ENCODE peak calls at places on chromosome 15, in four cellular contexts. M, S, N and V are unnamed samples.

GRCh38 chr15:53978248-53978906 is at the start of gene UNC13C:
- DNase-seq in M (peak), S (peak), N (no peak), V (no peak)

GRCh38 chr15:62618432-62618831 is 424.1 kb upstream of the TPM1 start:
- DNase-seq in M (no peak), S (no peak), N (no peak), V (no peak)

GRCh38 chr15:65034719-65035118 is 5.3 kb upstream of the MTFMT start:
- DNase-seq in M (no peak), S (no peak), N (no peak), V (no peak)

GRCh38 chr15:70095387-70096214 is 2.1 kb downstream of the TLE3 start:
- DNase-seq in M (no peak), S (no peak), N (peak), V (no peak)

GRCh38 chr15:58065445-58066041 is at the start of gene ALDH1A2:
- DNase-seq in M (no peak), S (peak), N (no peak), V (no peak)

GRCh38 chr15:28786521-28786920 is 61.9 kb downstream of the GOLGA6L7 start:
- DNase-seq in M (no peak), S (no peak), N (no peak), V (no peak)

GRCh38 chr15:89627256-89627970 is 27.9 kb downstream of the KIF7 start:
- DNase-seq in M (no peak), S (no peak), N (no peak), V (no peak)

GRCh38 chr15:75650908-75651809 is 3.4 kb downstream of the SNX33 start:
- DNase-seq in M (peak), S (no peak), N (no peak), V (no peak)

GRCh38 chr15:47968593-47968992 is 152.2 kb upstream of the SLC24A5 start:
- DNase-seq in M (no peak), S (no peak), N (no peak), V (no peak)

GRCh38 chr15:58597943-58598828 is 151.3 kb downstream of the ADAM10 start:
- DNase-seq in M (no peak), S (no peak), N (no peak), V (no peak)

GRCh38 chr15:84834969-84835368 is 17.8 kb downstream of the ALPK3 start:
- DNase-seq in M (no peak), S (peak), N (no peak), V (no peak)

GRCh38 chr15:60370804-60371700 is 26.7 kb downstream of the ANXA2 start:
- DNase-seq in M (peak), S (peak), N (no peak), V (peak)

GRCh38 chr15:90184119-90184785 is 16.9 kb upstream of the SEMA4B start:
- DNase-seq in M (peak), S (peak), N (no peak), V (peak)

GRCh38 chr15:69888406-69888805 is 209.3 kb downstream of the TLE3 start:
- DNase-seq in M (no peak), S (no peak), N (no peak), V (no peak)

GRCh38 chr15:31227954-31228542 is 98.6 kb upstream of the KLF13 start:
- DNase-seq in M (no peak), S (no peak), N (no peak), V (no peak)

GRCh38 chr15:63221346-63221745 is 31.9 kb downstream of the RAB8B start:
- DNase-seq in M (no peak), S (peak), N (no peak), V (no peak)

GRCh38 chr15:70236306-70237103 is 138.8 kb upstream of the TLE3 start:
- DNase-seq in M (no peak), S (no peak), N (no peak), V (no peak)

GRCh38 chr15:41661529-41662225 is 1.5 kb downstream of the MGA start:
- DNase-seq in M (peak), S (peak), N (peak), V (peak)

GRCh38 chr15:59687831-59688230 is 1.3 kb downstream of the BNIP2 start:
- DNase-seq in M (peak), S (no peak), N (peak), V (no peak)

GRCh38 chr15:58532126-58532525 is 100.3 kb downstream of the LIPC start:
- DNase-seq in M (no peak), S (no peak), N (no peak), V (no peak)

DNA sequence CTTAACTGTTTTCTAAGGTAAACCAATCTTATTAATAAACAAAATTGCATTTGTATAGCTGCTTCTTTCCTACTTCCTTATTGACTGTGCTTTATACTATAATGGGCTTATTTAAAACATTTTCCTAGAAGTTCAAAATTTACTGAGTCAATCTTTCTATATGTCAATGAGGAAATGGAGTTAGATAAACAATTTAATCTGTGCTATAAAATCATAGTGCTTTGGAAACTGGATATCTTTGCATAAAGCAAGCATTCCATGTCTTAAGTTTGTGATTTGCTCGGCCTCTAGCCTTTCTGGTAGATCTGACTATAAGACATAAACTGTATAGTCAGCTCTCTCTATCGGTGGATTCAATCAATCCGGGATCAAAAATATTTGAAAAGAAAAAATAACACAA is 99.6 kb downstream of the NEDD4 start:
- DNase-seq in M (no peak), S (no peak), N (no peak), V (no peak)
- H3K4me3 ChIP-seq in M (no peak), S (peak), N (no peak), V (no peak)

DNA sequence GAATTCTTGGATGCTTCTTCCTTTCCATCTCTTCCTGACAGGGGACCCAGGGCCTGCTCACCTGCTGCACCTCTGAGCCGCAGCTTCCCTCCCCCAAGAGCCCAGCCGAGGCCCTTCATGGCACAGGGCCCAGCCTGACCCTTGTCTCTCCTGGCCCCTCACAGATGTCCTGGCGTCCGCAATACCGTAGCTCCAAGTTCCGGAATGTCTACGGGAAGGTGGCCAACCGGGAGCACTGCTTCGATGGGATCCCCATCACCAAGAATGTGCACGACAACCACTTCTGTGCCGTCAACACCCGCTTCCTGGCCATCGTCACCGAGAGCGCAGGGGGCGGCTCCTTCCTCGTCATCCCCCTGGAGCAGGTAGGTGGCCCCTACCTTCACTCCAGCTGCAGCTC is 66.2 kb downstream of the CORO2B start:
- DNase-seq in M (no peak), S (no peak), N (no peak), V (no peak)
- H3K4me3 ChIP-seq in M (no peak), S (no peak), N (no peak), V (no peak)

DNA sequence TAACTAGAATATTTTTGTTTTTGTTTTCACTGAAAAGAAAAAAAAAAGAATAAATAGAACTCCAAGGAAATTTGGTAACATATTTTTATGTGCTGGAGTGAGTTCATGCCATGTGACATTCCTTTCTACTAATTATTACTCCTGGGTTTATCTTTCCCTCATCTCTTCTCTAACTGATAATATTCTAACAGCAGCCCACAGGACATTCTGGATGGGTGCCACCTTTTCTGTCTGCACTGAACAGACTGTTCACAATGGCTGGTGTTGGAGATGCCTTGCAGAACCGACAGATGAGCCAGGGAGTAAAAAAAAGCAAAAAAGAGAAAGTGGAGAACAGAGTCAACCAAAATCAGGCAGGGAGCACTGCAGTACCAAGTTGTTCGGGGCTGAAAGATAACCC is 151.3 kb downstream of the OR4M2 start:
- DNase-seq in M (no peak), S (no peak), N (no peak), V (no peak)
- H3K4me3 ChIP-seq in M (no peak), S (no peak), N (no peak), V (no peak)

GRCh38 chr15:33201376-33202189 is 7.1 kb upstream of the FMN1 start:
- DNase-seq in M (peak), S (peak), N (peak), V (no peak)
- H3K4me3 ChIP-seq in M (no peak), S (peak), N (peak), V (no peak)

GRCh38 chr15:51726302-51727073 is 11.0 kb downstream of the LYSMD2 start:
- DNase-seq in M (peak), S (peak), N (no peak), V (no peak)
- H3K4me3 ChIP-seq in M (no peak), S (no peak), N (no peak), V (no peak)

GRCh38 chr15:45134046-45134445 is 4.3 kb downstream of the DUOX1 start:
- DNase-seq in M (no peak), S (no peak), N (no peak), V (no peak)

GRCh38 chr15:45133561-45133920 is 3.7 kb downstream of the DUOX1 start:
- DNase-seq in M (no peak), S (no peak), N (no peak), V (no peak)

GRCh38 chr15:45136378-45136764 is 6.6 kb downstream of the DUOX1 start:
- DNase-seq in M (no peak), S (no peak), N (no peak), V (no peak)

GRCh38 chr15:45132844-45133560 is 3.2 kb downstream of the DUOX1 start:
- DNase-seq in M (no peak), S (no peak), N (no peak), V (no peak)

GRCh38 chr15:45134682-45135604 is 5.1 kb downstream of the DUOX1 start:
- DNase-seq in M (no peak), S (no peak), N (no peak), V (no peak)
- H3K4me3 ChIP-seq in M (no peak), S (peak), N (no peak), V (no peak)

GRCh38 chr15:66803749-66804148 is 101.7 kb downstream of the SMAD6 start:
- DNase-seq in M (no peak), S (no peak), N (no peak), V (no peak)
- H3K4me3 ChIP-seq in M (no peak), S (no peak), N (no peak), V (no peak)